ENCODE peak calls at places on chromosomes 5 and 9, in seven cellular contexts. R, S, U, B, E, W and Z are unnamed samples.
A peak's percentile ranks its signal among the peaks of the same experiment; 100 is the strongest.

GRCh38 chr5:39476466-39477215 is 51.9 kb upstream of the DAB2 start:
- DNase-seq in B (no peak), W (no peak), U (no peak), E (no peak), S (no peak), R (no peak), Z (no peak)

GRCh38 chr9:1701113-1701512 is 314.0 kb upstream of the SMARCA2 start:
- DNase-seq in S (no peak), E (no peak), R (no peak), B (no peak), W (no peak), U (no peak), Z (no peak)

GRCh38 chr5:179680014-179680779 is 637 bp downstream of the CBY3 start:
- DNase-seq in E (no peak), W (no peak), R (no peak), U (no peak), S (no peak), B (no peak), Z (no peak)

GRCh38 chr9:86353591-86354047 is 591 bp downstream of the TUT7 start:
- DNase-seq in U (no peak), R (no peak), W (no peak), S (no peak), E (no peak), B (no peak), Z (no peak)

GRCh38 chr9:113018247-113018646 is 6.3 kb upstream of the ZNF883 start:
- DNase-seq in R (no peak), E (no peak), B (no peak), U (no peak), W (no peak), S (no peak), Z (no peak)

GRCh38 chr9:133135193-133135745 is 14.2 kb upstream of the RALGDS start:
- DNase-seq in R (no peak), E (peak; percentile 44), W (peak; percentile 95), S (no peak), U (no peak), B (no peak), Z (peak; percentile 41)

GRCh38 chr9:91898451-91899433 is 51.3 kb downstream of the ROR2 start:
- DNase-seq in U (no peak), B (no peak), W (no peak), S (peak; percentile 98), R (peak; percentile 74), E (peak; percentile 68), Z (no peak)

GRCh38 chr5:55438931-55439477 is 95.8 kb downstream of the PLPP1 start:
- DNase-seq in R (no peak), W (no peak), S (no peak), B (no peak), E (no peak), U (no peak), Z (peak; percentile 49)

GRCh38 chr5:138944527-138945322 is 69.6 kb upstream of the LRRTM2 start:
- DNase-seq in R (no peak), S (no peak), E (no peak), W (no peak), B (no peak), U (no peak), Z (no peak)

GRCh38 chr9:129136446-129137049 is 25.3 kb downstream of the PTPA start:
- DNase-seq in U (no peak), B (no peak), S (no peak), W (no peak), E (no peak), R (no peak), Z (no peak)

GRCh38 chr9:136137321-136138054 is 18.8 kb upstream of the TMEM250 start:
- DNase-seq in R (no peak), E (peak; percentile 74), U (no peak), W (no peak), S (peak; percentile 5), B (no peak), Z (no peak)

GRCh38 chr5:80689627-80690026 is 34.8 kb upstream of the DHFR start:
- DNase-seq in S (no peak), E (no peak), B (no peak), R (no peak), W (no peak), U (no peak), Z (no peak)

GRCh38 chr5:131064669-131065371 is 100.2 kb downstream of the HINT1 start:
- DNase-seq in S (no peak), B (no peak), U (no peak), W (no peak), R (no peak), E (no peak), Z (no peak)

GRCh38 chr5:136510481-136510880 is 145.1 kb upstream of the TRPC7 start:
- DNase-seq in E (no peak), U (no peak), R (no peak), S (no peak), W (no peak), B (no peak), Z (no peak)

GRCh38 chr9:132883349-132884294 is 4.9 kb downstream of the SPACA9 start:
- DNase-seq in W (no peak), R (no peak), E (no peak), S (no peak), B (no peak), U (no peak), Z (no peak)

GRCh38 chr5:127486471-127486870 is 31.0 kb upstream of the PRRC1 start:
- DNase-seq in E (no peak), S (no peak), B (no peak), R (no peak), U (no peak), W (no peak), Z (peak; percentile 34)

GRCh38 chr9:129632460-129632859 is 6.5 kb downstream of the NTMT1 start:
- DNase-seq in B (no peak), U (no peak), R (no peak), S (no peak), E (no peak), W (peak; percentile 15), Z (no peak)

GRCh38 chr9:74497750-74498615 is 848 bp downstream of the RORB start:
- DNase-seq in R (no peak), W (peak; percentile 9), E (peak; percentile 62), S (no peak), B (no peak), U (peak; percentile 44), Z (peak; percentile 67)

GRCh38 chr9:93945400-93946337 is 9.5 kb downstream of the BARX1 start:
- DNase-seq in U (no peak), S (no peak), W (no peak), R (no peak), B (no peak), E (peak; percentile 33), Z (no peak)

GRCh38 chr5:143714629-143715028 is 97.3 kb upstream of the HMHB1 start:
- DNase-seq in U (no peak), W (no peak), S (no peak), R (no peak), B (no peak), E (no peak), Z (no peak)

GRCh38 chr9:25537857-25538256 is 140.4 kb downstream of the TUSC1 start:
- DNase-seq in U (no peak), R (no peak), E (no peak), S (no peak), B (no peak), W (no peak), Z (no peak)

GRCh38 chr5:15620501-15620900 is 120.5 kb downstream of the FBXL7 start:
- DNase-seq in E (no peak), U (no peak), W (no peak), R (no peak), B (no peak), S (no peak), Z (no peak)

GRCh38 chr9:27437652-27438373 is 86.3 kb upstream of the IFNK start:
- DNase-seq in E (no peak), R (no peak), U (no peak), S (no peak), W (no peak), B (no peak), Z (no peak)

GRCh38 chr5:133438487-133438886 is 173.9 kb downstream of the FSTL4 start:
- DNase-seq in U (no peak), B (no peak), S (no peak), R (no peak), W (no peak), E (no peak), Z (no peak)

GRCh38 chr9:93261281-93261680 is 77.3 kb downstream of the WNK2 start:
- DNase-seq in E (peak; percentile 37), B (no peak), W (no peak), S (no peak), R (peak; percentile 23), U (no peak), Z (no peak)

GRCh38 chr5:6673963-6674362 is 39.3 kb upstream of the TENT4A start:
- DNase-seq in E (no peak), B (no peak), W (no peak), U (no peak), S (no peak), R (no peak), Z (no peak)

GRCh38 chr9:98399950-98400683 is 144.7 kb upstream of the TBC1D2 start:
- DNase-seq in U (no peak), B (no peak), E (no peak), R (no peak), W (no peak), S (no peak), Z (no peak)

GRCh38 chr5:158388018-158388417 is 529.1 kb upstream of the CLINT1 start:
- DNase-seq in U (no peak), E (peak; percentile 50), B (no peak), S (no peak), R (no peak), W (no peak), Z (no peak)

GRCh38 chr5:120552638-120553037 is 88.5 kb downstream of the PRR16 start:
- DNase-seq in R (no peak), W (no peak), S (no peak), B (no peak), E (no peak), U (no peak), Z (no peak)

GRCh38 chr9:12554636-12555035 is 138.5 kb upstream of the TYRP1 start:
- DNase-seq in W (no peak), S (no peak), R (no peak), E (peak; percentile 6), B (no peak), U (no peak), Z (no peak)

GRCh38 chr5:39187873-39188731 is 31.3 kb downstream of the FYB1 start:
- DNase-seq in S (no peak), B (no peak), W (no peak), R (no peak), E (no peak), U (no peak), Z (no peak)

GRCh38 chr5:54229041-54229780 is 81.2 kb downstream of the ARL15 start:
- DNase-seq in E (peak; percentile 47), B (peak; percentile 52), W (peak; percentile 20), S (no peak), U (peak; percentile 78), R (peak; percentile 49), Z (peak; percentile 69)

GRCh38 chr5:151231359-151231758 is 7.5 kb upstream of the CCDC69 start:
- DNase-seq in S (no peak), R (no peak), B (no peak), U (no peak), W (no peak), E (no peak), Z (no peak)

GRCh38 chr9:133527444-133527920 is 2.7 kb upstream of the MYMK start:
- DNase-seq in E (peak; percentile 71), S (no peak), R (no peak), W (no peak), B (no peak), U (no peak), Z (peak; percentile 28)

GRCh38 chr9:79663878-79664277 is 92.1 kb downstream of the TLE4 start:
- DNase-seq in U (no peak), S (no peak), R (no peak), B (no peak), E (peak; percentile 41), W (no peak), Z (no peak)

GRCh38 chr5:167229751-167230150 is 1061.7 kb upstream of the WWC1 start:
- DNase-seq in B (no peak), U (no peak), W (no peak), E (no peak), S (no peak), R (no peak), Z (no peak)

GRCh38 chr9:88433583-88434240 is 45.5 kb downstream of the SPIN1 start:
- DNase-seq in W (no peak), B (no peak), R (no peak), E (no peak), S (no peak), U (no peak), Z (no peak)

GRCh38 chr9:109517798-109518435 is 19.8 kb upstream of the PTPN3 start:
- DNase-seq in B (no peak), R (no peak), U (no peak), W (no peak), S (no peak), E (no peak), Z (peak; percentile 12)